ENCODE peak calls at places on chromosomes 5 and 9, in six cellular contexts. W is iPS-NIHi11; L is stimulated activated CD8-positive, alpha-beta memory T cell treated with anti-CD3 and anti-CD28 coated beads, Interleukin-7, amount 100 ng/mL, for 24 hours; M is activated T-helper 1 cell treated with anti-CD3 and anti-CD28 coated beads, Interleukin-2, amount 50 U/mL, for 16 hours; I is GM06990; D is activated B cell treated with CpG ODN at 0.5 μM for 24 hours. V is an unnamed sample.

GRCh38 chr9:107933042-107933441 is 443.5 kb upstream of the KLF4 start:
- DNase-seq in L (no peak), I (no peak), D (no peak), M (no peak), W (no peak), V (no peak)

GRCh38 chr9:82651474-82651873 is 411.5 kb downstream of the RASEF start:
- DNase-seq in D (no peak), L (no peak), W (no peak), I (no peak), M (no peak), V (no peak)

GRCh38 chr9:129400971-129401622 is 219.8 kb downstream of the C9orf50 start:
- DNase-seq in W (peak), D (no peak), I (no peak), M (no peak), L (no peak), V (no peak)

GRCh38 chr5:72673180-72673579 is 143.3 kb upstream of the TNPO1 start:
- DNase-seq in D (no peak), M (no peak), W (no peak), L (no peak), I (no peak), V (no peak)

GRCh38 chr5:179819296-179820126 is 1.2 kb upstream of the SQSTM1 start:
- DNase-seq in I (peak), L (no peak), M (no peak), W (peak), D (peak), V (peak)

GRCh38 chr5:161547573-161548471 is 1.3 kb upstream of the GABRB2 start:
- DNase-seq in M (no peak), I (peak), D (no peak), L (no peak), W (peak), V (peak)

GRCh38 chr9:128540630-128541355 is 11.6 kb upstream of the SPTAN1 start:
- DNase-seq in M (no peak), W (no peak), L (no peak), I (no peak), D (no peak), V (no peak)

GRCh38 chr5:119435436-119436132 is 16.7 kb upstream of the HSD17B4 start:
- DNase-seq in I (peak), D (peak), M (peak), L (peak), W (peak), V (peak)

GRCh38 chr9:21837501-21837900 is 35.1 kb downstream of the MTAP start:
- DNase-seq in W (no peak), L (no peak), D (no peak), I (no peak), M (no peak), V (no peak)

GRCh38 chr5:80988419-80988925 is 28.3 kb downstream of the RASGRF2 start:
- DNase-seq in I (no peak), W (no peak), L (no peak), D (no peak), M (no peak), V (no peak)

GRCh38 chr5:153237671-153238332 is 252.7 kb upstream of the GRIA1 start:
- DNase-seq in W (no peak), I (peak), M (no peak), L (no peak), D (no peak), V (peak)

GRCh38 chr9:89309608-89310485 is 1.1 kb upstream of the CKS2 start:
- DNase-seq in D (no peak), W (no peak), I (no peak), M (no peak), L (no peak), V (no peak)

GRCh38 chr5:74262810-74263209 is 377.7 kb downstream of the ENC1 start:
- DNase-seq in L (no peak), M (no peak), D (no peak), I (no peak), W (no peak), V (no peak)

GRCh38 chr5:116861097-116861496 is 286.5 kb upstream of the SEMA6A start:
- DNase-seq in W (no peak), L (no peak), M (no peak), I (no peak), D (no peak), V (no peak)

GRCh38 chr9:98380065-98380681 is 124.7 kb upstream of the TBC1D2 start:
- DNase-seq in I (peak), D (no peak), M (no peak), L (no peak), W (peak), V (peak)

GRCh38 chr5:95081500-95082355 is 203.2 kb downstream of the MCTP1 start:
- DNase-seq in M (no peak), I (peak), D (no peak), L (no peak), W (peak), V (peak)

GRCh38 chr9:4349841-4350418 is 50.1 kb upstream of the GLIS3 start:
- DNase-seq in W (no peak), D (no peak), M (no peak), I (no peak), L (no peak), V (no peak)

GRCh38 chr9:35029852-35030251 is 40.3 kb downstream of the DNAJB5 start:
- DNase-seq in L (no peak), I (no peak), W (no peak), D (no peak), M (no peak), V (no peak)

GRCh38 chr5:112467467-112467866 is 48.4 kb upstream of the EPB41L4A start:
- DNase-seq in I (no peak), W (no peak), M (no peak), L (no peak), D (no peak), V (no peak)

GRCh38 chr5:6592611-6593010 is 40.2 kb downstream of the NSUN2 start:
- DNase-seq in M (no peak), L (no peak), W (no peak), I (no peak), D (no peak), V (no peak)

GRCh38 chr5:176152191-176152932 is 85.9 kb upstream of the SIMC1 start:
- DNase-seq in D (no peak), I (no peak), M (no peak), W (peak), L (no peak), V (no peak)

GRCh38 chr9:37984672-37985611 is 81.0 kb upstream of the SLC25A51 start:
- DNase-seq in D (no peak), M (no peak), I (no peak), W (no peak), L (no peak), V (no peak)

GRCh38 chr9:114770991-114771390 is 34.8 kb downstream of the TNFSF15 start:
- DNase-seq in W (no peak), L (no peak), M (no peak), D (no peak), I (no peak), V (no peak)

GRCh38 chr5:135135530-135136201 is 101.6 kb upstream of the PITX1 start:
- DNase-seq in D (no peak), M (no peak), I (no peak), L (no peak), W (no peak), V (no peak)

GRCh38 chr9:27473135-27473534 is 51.0 kb upstream of the IFNK start:
- DNase-seq in M (no peak), W (no peak), D (no peak), L (no peak), I (no peak), V (no peak)

GRCh38 chr9:83334320-83334719 is 203.9 kb downstream of the FRMD3 start:
- DNase-seq in I (no peak), D (peak), M (peak), W (peak), L (peak), V (peak)

GRCh38 chr9:99490736-99491135 is 268.7 kb downstream of the SEC61B start:
- DNase-seq in D (no peak), M (no peak), L (no peak), I (no peak), W (no peak), V (no peak)

GRCh38 chr9:6946583-6946982 is 188.8 kb downstream of the KDM4C start:
- DNase-seq in D (no peak), W (no peak), I (no peak), M (no peak), L (no peak), V (no peak)

GRCh38 chr5:180370861-180371641 is 17.9 kb upstream of the GFPT2 start:
- DNase-seq in W (no peak), L (no peak), M (no peak), D (no peak), I (no peak), V (no peak)

GRCh38 chr9:35102465-35102768 is 514 bp downstream of the STOML2 start:
- DNase-seq in L (no peak), I (peak), D (no peak), M (no peak), W (no peak), V (no peak)

GRCh38 chr5:17151686-17152085 is 65.7 kb upstream of the BASP1 start:
- DNase-seq in I (no peak), M (no peak), L (no peak), W (peak), D (no peak), V (no peak)

GRCh38 chr5:132495063-132495671 is 4.6 kb upstream of the IRF1 start:
- DNase-seq in M (no peak), W (no peak), I (no peak), L (no peak), D (peak), V (no peak)

GRCh38 chr5:171953860-171954701 is 52.4 kb downstream of the FBXW11 start:
- DNase-seq in I (no peak), M (no peak), D (no peak), L (no peak), W (no peak), V (no peak)

GRCh38 chr9:98869866-98870265 is 62.4 kb downstream of the GALNT12 start:
- DNase-seq in L (no peak), M (no peak), D (no peak), I (no peak), W (no peak), V (no peak)